ENCODE peak calls at places on chromosomes 7 and 10, in seven cellular contexts. One of them, this sample, is unnamed.

GRCh38 chr10:15137636-15138035 is 30.9 kb downstream of the NMT2 start:
- DNase-seq in AG10803: peak
- DNase-seq in NCI-H748 treated with DMSO at 0.1 percent for 48 hours: no peak
- DNase-seq in GOT3: no peak
- DNase-seq in mesenteric fat pad: no peak
- DNase-seq in activated T-helper 1 cell treated with Interleukin-2 at 50 U/mL for 16 hours: no peak
- DNase-seq in activated CD4-positive, alpha-beta T cell treated with anti-CD3 and anti-CD28 coated beads for 36 hours: no peak
- DNase-seq in this sample: peak

GRCh38 chr7:36758879-36759278 is 34.6 kb upstream of the AOAH start:
- DNase-seq in AG10803: no peak
- DNase-seq in NCI-H748 treated with DMSO at 0.1 percent for 48 hours: no peak
- DNase-seq in GOT3: no peak
- DNase-seq in mesenteric fat pad: no peak
- DNase-seq in activated T-helper 1 cell treated with Interleukin-2 at 50 U/mL for 16 hours: no peak
- DNase-seq in activated CD4-positive, alpha-beta T cell treated with anti-CD3 and anti-CD28 coated beads for 36 hours: no peak
- DNase-seq in this sample: no peak

GRCh38 chr7:48130658-48131108 is 40.6 kb upstream of the ABCA13 start:
- DNase-seq in AG10803: peak
- DNase-seq in NCI-H748 treated with DMSO at 0.1 percent for 48 hours: no peak
- DNase-seq in GOT3: no peak
- DNase-seq in mesenteric fat pad: no peak
- DNase-seq in activated T-helper 1 cell treated with Interleukin-2 at 50 U/mL for 16 hours: no peak
- DNase-seq in activated CD4-positive, alpha-beta T cell treated with anti-CD3 and anti-CD28 coated beads for 36 hours: no peak
- DNase-seq in this sample: no peak

GRCh38 chr7:100465702-100466311 is 1.7 kb upstream of the SPACDR start:
- DNase-seq in AG10803: peak
- DNase-seq in NCI-H748 treated with DMSO at 0.1 percent for 48 hours: peak
- DNase-seq in GOT3: peak
- DNase-seq in mesenteric fat pad: no peak
- DNase-seq in activated T-helper 1 cell treated with Interleukin-2 at 50 U/mL for 16 hours: no peak
- DNase-seq in activated CD4-positive, alpha-beta T cell treated with anti-CD3 and anti-CD28 coated beads for 36 hours: no peak
- DNase-seq in this sample: peak

GRCh38 chr10:73810735-73811465 is 498 bp downstream of the NDST2 start:
- DNase-seq in AG10803: peak
- DNase-seq in NCI-H748 treated with DMSO at 0.1 percent for 48 hours: no peak
- DNase-seq in GOT3: no peak
- DNase-seq in mesenteric fat pad: no peak
- DNase-seq in activated T-helper 1 cell treated with Interleukin-2 at 50 U/mL for 16 hours: peak
- DNase-seq in activated CD4-positive, alpha-beta T cell treated with anti-CD3 and anti-CD28 coated beads for 36 hours: peak
- DNase-seq in this sample: peak

GRCh38 chr10:971150-971542 is 17.1 kb upstream of the GTPBP4 start:
- DNase-seq in AG10803: peak
- DNase-seq in NCI-H748 treated with DMSO at 0.1 percent for 48 hours: no peak
- DNase-seq in GOT3: no peak
- DNase-seq in mesenteric fat pad: peak
- DNase-seq in activated T-helper 1 cell treated with Interleukin-2 at 50 U/mL for 16 hours: no peak
- DNase-seq in activated CD4-positive, alpha-beta T cell treated with anti-CD3 and anti-CD28 coated beads for 36 hours: no peak
- DNase-seq in this sample: no peak

GRCh38 chr7:103714377-103714927 is 268.4 kb upstream of the SLC26A5 start:
- DNase-seq in AG10803: no peak
- DNase-seq in NCI-H748 treated with DMSO at 0.1 percent for 48 hours: no peak
- DNase-seq in GOT3: no peak
- DNase-seq in mesenteric fat pad: no peak
- DNase-seq in activated T-helper 1 cell treated with Interleukin-2 at 50 U/mL for 16 hours: no peak
- DNase-seq in activated CD4-positive, alpha-beta T cell treated with anti-CD3 and anti-CD28 coated beads for 36 hours: no peak
- DNase-seq in this sample: no peak

GRCh38 chr10:53458007-53458406 is 685.4 kb upstream of the MBL2 start:
- DNase-seq in AG10803: no peak
- DNase-seq in NCI-H748 treated with DMSO at 0.1 percent for 48 hours: no peak
- DNase-seq in GOT3: no peak
- DNase-seq in mesenteric fat pad: no peak
- DNase-seq in activated T-helper 1 cell treated with Interleukin-2 at 50 U/mL for 16 hours: no peak
- DNase-seq in activated CD4-positive, alpha-beta T cell treated with anti-CD3 and anti-CD28 coated beads for 36 hours: no peak
- DNase-seq in this sample: no peak

GRCh38 chr7:129780257-129781127 is 169.0 kb downstream of the NRF1 start:
- DNase-seq in AG10803: no peak
- DNase-seq in NCI-H748 treated with DMSO at 0.1 percent for 48 hours: peak
- DNase-seq in GOT3: no peak
- DNase-seq in mesenteric fat pad: no peak
- DNase-seq in activated T-helper 1 cell treated with Interleukin-2 at 50 U/mL for 16 hours: peak
- DNase-seq in activated CD4-positive, alpha-beta T cell treated with anti-CD3 and anti-CD28 coated beads for 36 hours: peak
- DNase-seq in this sample: peak

GRCh38 chr10:95246582-95247051 is 44.2 kb downstream of the PDLIM1 start:
- DNase-seq in AG10803: peak
- DNase-seq in NCI-H748 treated with DMSO at 0.1 percent for 48 hours: peak
- DNase-seq in GOT3: no peak
- DNase-seq in mesenteric fat pad: no peak
- DNase-seq in activated T-helper 1 cell treated with Interleukin-2 at 50 U/mL for 16 hours: no peak
- DNase-seq in activated CD4-positive, alpha-beta T cell treated with anti-CD3 and anti-CD28 coated beads for 36 hours: peak
- DNase-seq in this sample: peak

GRCh38 chr7:50534690-50535290 is 30.4 kb downstream of the DDC start:
- DNase-seq in AG10803: peak
- DNase-seq in NCI-H748 treated with DMSO at 0.1 percent for 48 hours: no peak
- DNase-seq in GOT3: peak
- DNase-seq in mesenteric fat pad: no peak
- DNase-seq in activated T-helper 1 cell treated with Interleukin-2 at 50 U/mL for 16 hours: no peak
- DNase-seq in activated CD4-positive, alpha-beta T cell treated with anti-CD3 and anti-CD28 coated beads for 36 hours: peak
- DNase-seq in this sample: peak

GRCh38 chr10:58820386-58820785 is 307.7 kb downstream of the BICC1 start:
- DNase-seq in AG10803: no peak
- DNase-seq in NCI-H748 treated with DMSO at 0.1 percent for 48 hours: no peak
- DNase-seq in GOT3: no peak
- DNase-seq in mesenteric fat pad: no peak
- DNase-seq in activated T-helper 1 cell treated with Interleukin-2 at 50 U/mL for 16 hours: no peak
- DNase-seq in activated CD4-positive, alpha-beta T cell treated with anti-CD3 and anti-CD28 coated beads for 36 hours: no peak
- DNase-seq in this sample: no peak

GRCh38 chr10:48594799-48595198 is 10.1 kb downstream of the ARHGAP22 start:
- DNase-seq in AG10803: no peak
- DNase-seq in NCI-H748 treated with DMSO at 0.1 percent for 48 hours: no peak
- DNase-seq in GOT3: no peak
- DNase-seq in mesenteric fat pad: no peak
- DNase-seq in activated T-helper 1 cell treated with Interleukin-2 at 50 U/mL for 16 hours: no peak
- DNase-seq in activated CD4-positive, alpha-beta T cell treated with anti-CD3 and anti-CD28 coated beads for 36 hours: no peak
- DNase-seq in this sample: no peak

GRCh38 chr10:56633876-56634452 is 272.9 kb upstream of the ZWINT start:
- DNase-seq in AG10803: no peak
- DNase-seq in NCI-H748 treated with DMSO at 0.1 percent for 48 hours: peak
- DNase-seq in GOT3: no peak
- DNase-seq in mesenteric fat pad: no peak
- DNase-seq in activated T-helper 1 cell treated with Interleukin-2 at 50 U/mL for 16 hours: no peak
- DNase-seq in activated CD4-positive, alpha-beta T cell treated with anti-CD3 and anti-CD28 coated beads for 36 hours: no peak
- DNase-seq in this sample: no peak

GRCh38 chr7:75056476-75056875 is 17.1 kb downstream of the RCC1L start:
- DNase-seq in AG10803: peak
- DNase-seq in NCI-H748 treated with DMSO at 0.1 percent for 48 hours: no peak
- DNase-seq in GOT3: no peak
- DNase-seq in mesenteric fat pad: no peak
- DNase-seq in activated T-helper 1 cell treated with Interleukin-2 at 50 U/mL for 16 hours: no peak
- DNase-seq in activated CD4-positive, alpha-beta T cell treated with anti-CD3 and anti-CD28 coated beads for 36 hours: no peak
- DNase-seq in this sample: no peak

GRCh38 chr10:62442894-62443674 is 68.9 kb downstream of the ZNF365 start:
- DNase-seq in AG10803: no peak
- DNase-seq in NCI-H748 treated with DMSO at 0.1 percent for 48 hours: no peak
- DNase-seq in GOT3: no peak
- DNase-seq in mesenteric fat pad: no peak
- DNase-seq in activated T-helper 1 cell treated with Interleukin-2 at 50 U/mL for 16 hours: no peak
- DNase-seq in activated CD4-positive, alpha-beta T cell treated with anti-CD3 and anti-CD28 coated beads for 36 hours: no peak
- DNase-seq in this sample: no peak

GRCh38 chr10:90751107-90751997 is 106.5 kb downstream of the HTR7 start:
- DNase-seq in AG10803: peak
- DNase-seq in NCI-H748 treated with DMSO at 0.1 percent for 48 hours: peak
- DNase-seq in GOT3: no peak
- DNase-seq in mesenteric fat pad: no peak
- DNase-seq in activated T-helper 1 cell treated with Interleukin-2 at 50 U/mL for 16 hours: no peak
- DNase-seq in activated CD4-positive, alpha-beta T cell treated with anti-CD3 and anti-CD28 coated beads for 36 hours: peak
- DNase-seq in this sample: peak

This sample was measured in OCI-M1.